ENCODE peak calls at places on chromosome 13, in ten cellular contexts. H, R, K, F, A, Q, S, J, B and L are unnamed samples.

GRCh38 chr13:96730676-96731075 is 263.6 kb downstream of the OXGR1 start:
- DNase-seq in H (no peak), R (no peak), K (no peak), F (no peak), A (no peak), Q (no peak), S (no peak), J (no peak), B (no peak), L (no peak)

GRCh38 chr13:30698023-30698422 is 37.3 kb upstream of the ALOX5AP start:
- DNase-seq in H (no peak), R (no peak), K (no peak), F (no peak), A (no peak), Q (peak; percentile 78), S (no peak), J (no peak), B (no peak), L (no peak)

GRCh38 chr13:50026788-50027473 is 11.7 kb downstream of the KCNRG start:
- DNase-seq in H (no peak), R (no peak), K (no peak), F (no peak), A (no peak), Q (no peak), S (no peak), J (no peak), B (no peak), L (no peak)

GRCh38 chr13:44050450-44051063 is 170.9 kb downstream of the LACC1 start:
- DNase-seq in H (no peak), R (no peak), K (no peak), F (no peak), A (no peak), Q (peak; percentile 27), S (no peak), J (no peak), B (no peak), L (no peak)

GRCh38 chr13:50244913-50245574 is 229.8 kb downstream of the KCNRG start:
- DNase-seq in H (peak; percentile 59), R (no peak), K (peak; percentile 38), F (no peak), A (peak; percentile 12), Q (peak; percentile 76), S (no peak), J (peak; percentile 78), B (no peak), L (no peak)

GRCh38 chr13:50355797-50356196 is 340.6 kb downstream of the KCNRG start:
- DNase-seq in H (no peak), R (peak; percentile 62), K (no peak), F (no peak), A (no peak), Q (no peak), S (no peak), J (no peak), B (no peak), L (no peak)

GRCh38 chr13:22287343-22287922 is 616.6 kb downstream of the FGF9 start:
- DNase-seq in H (no peak), R (no peak), K (no peak), F (no peak), A (no peak), Q (no peak), S (no peak), J (no peak), B (no peak), L (no peak)

GRCh38 chr13:89239361-89240127 is 1568.4 kb downstream of the SLITRK5 start:
- DNase-seq in H (no peak), R (no peak), K (no peak), F (no peak), A (no peak), Q (no peak), S (no peak), J (no peak), B (no peak), L (no peak)

GRCh38 chr13:94707400-94708021 is 4.8 kb downstream of the SOX21 start:
- DNase-seq in H (no peak), R (no peak), K (no peak), F (no peak), A (no peak), Q (no peak), S (no peak), J (no peak), B (no peak), L (no peak)
- H3K4me3 ChIP-seq in H (no peak overlapping the region), R (no peak overlapping the region), K (no peak overlapping the region), F (peak overlapping the region; percentile 35), A (peak overlapping the region; percentile 35), Q (no peak overlapping the region), S (no peak overlapping the region), J (no peak overlapping the region), B (no peak overlapping the region), L (no peak overlapping the region)

GRCh38 chr13:51819544-51819943 is 15.6 kb upstream of the DHRS12 start:
- DNase-seq in H (no peak), R (no peak), K (no peak), F (no peak), A (no peak), Q (no peak), S (no peak), J (no peak), B (no peak), L (no peak)

GRCh38 chr13:51823351-51823750 is 19.4 kb upstream of the DHRS12 start:
- DNase-seq in H (no peak), R (no peak), K (no peak), F (no peak), A (no peak), Q (no peak), S (no peak), J (no peak), B (no peak), L (no peak)

GRCh38 chr13:51821666-51822065 is 17.7 kb upstream of the DHRS12 start:
- DNase-seq in H (no peak), R (no peak), K (no peak), F (no peak), A (no peak), Q (no peak), S (no peak), J (no peak), B (no peak), L (no peak)

GRCh38 chr13:51823861-51824260 is 19.9 kb upstream of the DHRS12 start:
- DNase-seq in H (no peak), R (no peak), K (no peak), F (no peak), A (no peak), Q (no peak), S (no peak), J (no peak), B (no peak), L (no peak)

DNA sequence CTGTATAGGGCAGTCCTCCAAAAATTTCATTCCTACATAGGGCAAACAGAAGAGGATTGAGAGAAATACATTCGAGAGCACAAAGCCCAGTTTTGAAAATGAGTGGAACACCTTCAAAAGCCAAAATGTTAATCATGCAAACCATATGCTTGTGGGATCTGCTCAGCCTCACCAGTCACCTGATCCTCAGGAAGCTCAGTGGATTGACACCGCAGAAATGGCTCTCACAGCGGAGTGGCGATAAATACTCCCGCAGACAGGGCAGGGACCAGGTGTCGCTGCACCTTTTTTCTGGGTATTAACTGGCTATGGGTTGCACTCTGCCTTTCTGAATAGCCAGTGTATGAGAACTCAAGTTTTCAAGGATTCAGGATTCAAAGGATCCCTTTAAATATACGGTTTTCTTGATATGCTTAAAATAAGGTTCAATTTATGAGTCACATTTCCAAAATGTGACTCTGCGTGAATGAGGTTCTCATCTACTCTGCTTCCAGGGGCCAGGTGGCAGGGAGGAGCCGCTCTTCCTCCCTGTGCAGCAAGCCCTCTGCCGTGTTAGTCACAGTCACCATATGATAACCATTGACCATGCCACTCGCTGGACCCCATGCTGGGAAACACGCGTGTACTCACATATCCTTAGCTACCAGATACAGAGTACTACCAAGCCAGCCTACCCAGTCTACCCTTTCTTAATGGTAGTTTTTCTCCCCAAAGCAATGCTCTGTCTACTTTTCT is 18.3 kb upstream of the DHRS12 start:
- DNase-seq in H (no peak), R (no peak), K (no peak), F (no peak), A (no peak), Q (no peak), S (no peak), J (no peak), B (no peak), L (no peak)
- H3K4me3 ChIP-seq in H (no peak overlapping the region), R (no peak overlapping the region), K (no peak overlapping the region), F (no peak overlapping the region), A (no peak overlapping the region), Q (no peak overlapping the region), S (no peak overlapping the region), J (no peak overlapping the region), B (no peak overlapping the region), L (no peak overlapping the region)

GRCh38 chr13:20823071-20823470 is 49.3 kb upstream of the EEF1AKMT1 start:
- DNase-seq in H (no peak), R (no peak), K (no peak), F (no peak), A (no peak), Q (peak; percentile 40), S (no peak), J (no peak), B (no peak), L (no peak)

GRCh38 chr13:20825476-20825875 is 51.7 kb upstream of the EEF1AKMT1 start:
- DNase-seq in H (no peak), R (no peak), K (no peak), F (no peak), A (no peak), Q (peak; percentile 11), S (no peak), J (no peak), B (no peak), L (no peak)

GRCh38 chr13:20826301-20826700 is 52.5 kb upstream of the EEF1AKMT1 start:
- DNase-seq in H (no peak), R (no peak), K (no peak), F (no peak), A (no peak), Q (no peak), S (no peak), J (no peak), B (no peak), L (no peak)

GRCh38 chr13:20826810-20827560 is 53.2 kb upstream of the EEF1AKMT1 start:
- DNase-seq in H (no peak), R (no peak), K (no peak), F (no peak), A (no peak), Q (peak; percentile 56), S (no peak), J (no peak), B (no peak), L (no peak)

GRCh38 chr13:20824762-20825161 is 51.0 kb upstream of the EEF1AKMT1 start:
- DNase-seq in H (no peak), R (no peak), K (no peak), F (no peak), A (no peak), Q (peak; percentile 48), S (no peak), J (no peak), B (no peak), L (no peak)
- H3K4me3 ChIP-seq in H (no peak overlapping the region), R (no peak overlapping the region), K (no peak overlapping the region), F (no peak overlapping the region), A (no peak overlapping the region), Q (no peak overlapping the region), S (no peak overlapping the region), J (no peak overlapping the region), B (no peak overlapping the region), L (no peak overlapping the region)

DNA sequence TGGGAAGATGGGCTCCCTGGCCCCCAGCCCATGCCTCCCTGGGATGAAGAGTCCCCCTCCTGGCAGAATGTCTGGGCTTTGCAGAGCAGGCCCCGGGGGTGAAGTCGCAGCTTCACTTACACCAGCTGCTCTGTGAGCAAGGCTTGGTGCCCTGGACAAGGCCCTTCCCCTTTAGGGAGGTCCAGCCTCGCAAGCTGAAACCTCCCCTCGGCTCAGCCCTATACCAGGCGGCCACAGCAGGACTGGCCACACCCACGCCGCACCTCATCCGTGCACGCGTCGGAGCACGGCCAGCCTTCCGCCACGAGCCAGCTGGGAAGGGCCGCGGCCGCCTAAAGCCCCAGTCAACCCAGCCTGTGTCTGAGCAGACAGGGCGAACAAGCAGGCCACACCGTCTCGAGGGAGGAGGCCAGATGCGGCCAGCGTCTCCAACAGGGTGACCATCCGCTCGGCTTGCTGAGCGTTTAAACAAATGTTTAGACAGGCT is 83.2 kb upstream of the MCF2L start:
- DNase-seq in H (peak; percentile 53), R (peak; percentile 94), K (peak; percentile 92), F (no peak), A (no peak), Q (peak; percentile 77), S (peak; percentile 65), J (peak; percentile 61), B (peak; percentile 91), L (peak; percentile 94)
- H3K4me3 ChIP-seq in H (peak overlapping the region; percentile 12), R (peak overlapping the region; percentile 28), K (no peak overlapping the region), F (peak overlapping the region; percentile 18), A (peak overlapping the region; percentile 32), Q (peak overlapping the region; percentile 40), S (no peak overlapping the region), J (no peak overlapping the region), B (no peak overlapping the region), L (no peak overlapping the region)